ENCODE peak calls at places on chromosomes 7 and 10, in nine cellular contexts. X is ovary; A is CD8-positive, alpha-beta T cell; G is lung; R is cardiac muscle cell; P is HCT116; I is iPS DF 6.9; C is IMR-90; H is effector memory CD4-positive, alpha-beta T cell. Q is an unnamed sample.

GRCh38 chr7:131945313-131945831 is 388.9 kb upstream of the PODXL start:
- DNase-seq in X (peak; percentile 17), R (peak; percentile 86), G (no peak), I (peak; percentile 48), P (peak; percentile 15), H (no peak), C (peak; percentile 11), A (no peak), Q (peak; percentile 86)

GRCh38 chr10:108352771-108353170 is 1188.3 kb upstream of the SORCS1 start:
- DNase-seq in H (no peak), A (no peak), P (no peak), R (no peak), C (no peak), I (no peak), X (no peak), G (no peak), Q (no peak)

GRCh38 chr10:124049484-124049883 is 43.9 kb downstream of the CHST15 start:
- DNase-seq in I (no peak), R (no peak), C (no peak), G (no peak), A (no peak), P (peak; percentile 54), X (no peak), H (no peak), Q (no peak)

GRCh38 chr10:101968910-101969321 is 87.1 kb downstream of the ARMH3 start:
- DNase-seq in A (no peak), R (no peak), I (no peak), H (no peak), X (no peak), C (no peak), G (no peak), P (no peak), Q (no peak)

GRCh38 chr7:36280840-36281812 is 108.5 kb upstream of the ANLN start:
- DNase-seq in R (peak; percentile 45), P (peak; percentile 34), I (no peak), H (no peak), X (peak; percentile 67), A (no peak), G (no peak), C (peak; percentile 90), Q (no peak)

GRCh38 chr10:107163086-107163880 is 1.2 kb downstream of the SORCS1 start:
- DNase-seq in R (peak; percentile 55), H (no peak), I (no peak), A (no peak), P (no peak), C (no peak), X (no peak), G (no peak), Q (no peak)

GRCh38 chr10:127068485-127068884 is 127.9 kb downstream of the INSYN2A start:
- DNase-seq in X (no peak), R (no peak), G (no peak), I (no peak), P (no peak), H (no peak), C (no peak), A (no peak), Q (no peak)

GRCh38 chr10:90227259-90227658 is 525.9 kb downstream of the KIF20B start:
- DNase-seq in X (no peak), R (no peak), G (no peak), C (peak; percentile 34), A (no peak), H (no peak), I (no peak), P (peak; percentile 99), Q (no peak)

GRCh38 chr7:158432369-158433270 is 155.0 kb downstream of the PTPRN2 start:
- DNase-seq in I (no peak), R (no peak), A (no peak), H (no peak), G (peak; percentile 72), X (no peak), C (no peak), P (no peak), Q (no peak)

GRCh38 chr10:89518108-89518507 is 17.3 kb downstream of the SLC16A12 start:
- DNase-seq in A (no peak), X (no peak), H (no peak), I (no peak), G (no peak), R (no peak), C (no peak), P (no peak), Q (peak; percentile 33)

DNA sequence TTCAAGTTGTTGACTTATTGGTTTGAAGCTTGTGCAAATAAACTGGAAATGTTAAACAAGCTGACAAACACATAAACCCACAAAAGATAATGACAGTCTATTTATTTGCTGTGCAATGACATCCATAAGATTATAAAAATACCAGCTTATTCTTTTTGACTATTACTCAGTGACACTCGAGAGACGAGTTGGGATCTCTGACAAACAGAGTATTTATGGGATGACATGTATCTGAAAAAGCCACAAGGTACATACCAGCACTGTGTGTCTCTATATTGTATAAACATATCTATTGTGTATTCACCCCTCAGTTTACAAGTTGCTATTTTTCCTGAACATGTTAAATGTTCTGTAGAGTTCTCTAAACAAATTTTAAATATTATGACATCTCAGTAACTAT is 88.9 kb downstream of the CHRM2 start:
- DNase-seq in G (no peak), H (no peak), A (no peak), C (peak; percentile 43), R (no peak), I (no peak), P (no peak), X (no peak), Q (no peak)
- H3K4me1 ChIP-seq in G (peaks cover 5% of the 10 kb centered on the region), H (no peaks in the 10 kb centered on the region), A (no peaks in the 10 kb centered on the region), C (peaks cover 22% of the 10 kb centered on the region), R (peaks cover 7% of the 10 kb centered on the region), I (no peaks in the 10 kb centered on the region), P (no peaks in the 10 kb centered on the region), X (no peaks in the 10 kb centered on the region), Q (no peaks in the 10 kb centered on the region)

GRCh38 chr10:48811917-48812316 is 127.2 kb downstream of the WDFY4 start:
- DNase-seq in X (no peak), I (no peak), A (no peak), P (no peak), C (no peak), R (no peak), H (no peak), G (no peak), Q (no peak)
- H3K4me3 ChIP-seq in X (no peak overlapping the region), I (no peak overlapping the region), A (no peak overlapping the region), P (no peak overlapping the region), C (no peak overlapping the region), R (no peak overlapping the region), H (no peak overlapping the region), G (no peak overlapping the region), Q (no peak overlapping the region)

DNA sequence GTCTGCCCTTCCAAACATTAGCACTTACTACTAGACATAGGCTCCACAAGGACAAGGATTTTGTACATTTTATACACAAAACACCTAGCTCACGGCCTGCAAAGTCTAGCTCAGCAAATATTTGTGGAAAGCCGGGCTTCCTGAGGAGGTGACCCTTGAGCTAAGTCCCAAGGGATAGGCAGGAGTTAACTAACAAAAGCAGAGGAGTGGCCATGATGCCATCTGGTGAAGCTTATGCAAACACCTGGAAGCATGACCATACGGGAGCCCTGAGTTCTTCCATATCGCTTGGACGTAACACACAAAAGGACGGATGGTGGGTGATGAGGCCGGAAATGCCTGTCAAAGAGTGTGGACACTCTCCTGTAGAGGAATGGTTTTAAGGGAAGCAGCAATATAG is 25.9 kb upstream of the YAE1 start:
- DNase-seq in X (no peak), C (no peak), A (no peak), I (no peak), G (no peak), H (no peak), P (no peak), R (no peak), Q (no peak)
- H3K36me3 ChIP-seq in X (no peaks in the 10 kb centered on the region), C (no peaks in the 10 kb centered on the region), A (no peaks in the 10 kb centered on the region), I (no peaks in the 10 kb centered on the region), G (no peaks in the 10 kb centered on the region), H (no peaks in the 10 kb centered on the region), P (no peaks in the 10 kb centered on the region), R (no peaks in the 10 kb centered on the region), Q (no peaks in the 10 kb centered on the region)

DNA sequence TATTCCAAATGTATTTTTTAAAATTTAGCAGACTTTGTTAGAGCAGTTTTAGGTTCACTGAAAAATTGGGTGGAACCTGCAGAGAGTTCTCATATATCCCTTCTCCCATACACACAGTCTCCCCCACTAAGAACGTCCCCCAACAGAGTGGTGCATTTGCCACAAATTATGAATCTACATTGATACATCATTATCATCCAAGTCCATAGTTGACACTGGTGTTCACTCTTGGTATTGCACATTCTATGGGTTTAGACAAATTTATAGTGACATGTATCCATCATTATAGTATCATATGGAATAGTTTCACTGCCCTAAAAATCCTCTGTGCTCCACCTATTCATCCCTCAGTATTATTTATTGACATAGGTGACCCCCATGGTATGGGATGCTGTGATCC is 97.3 kb upstream of the AFAP1L2 start:
- DNase-seq in C (no peak), I (no peak), G (no peak), A (no peak), P (no peak), H (no peak), R (no peak), X (no peak), Q (no peak)
- H3K4me1 ChIP-seq in C (peaks cover 2% of the 10 kb centered on the region), I (peaks cover 4% of the 10 kb centered on the region), G (peaks cover 3% of the 10 kb centered on the region), A (peaks cover 96% of the 10 kb centered on the region), P (peaks cover 15% of the 10 kb centered on the region), H (peaks cover 32% of the 10 kb centered on the region), R (peaks cover 16% of the 10 kb centered on the region), X (peaks cover 28% of the 10 kb centered on the region), Q (peaks cover 13% of the 10 kb centered on the region)

DNA sequence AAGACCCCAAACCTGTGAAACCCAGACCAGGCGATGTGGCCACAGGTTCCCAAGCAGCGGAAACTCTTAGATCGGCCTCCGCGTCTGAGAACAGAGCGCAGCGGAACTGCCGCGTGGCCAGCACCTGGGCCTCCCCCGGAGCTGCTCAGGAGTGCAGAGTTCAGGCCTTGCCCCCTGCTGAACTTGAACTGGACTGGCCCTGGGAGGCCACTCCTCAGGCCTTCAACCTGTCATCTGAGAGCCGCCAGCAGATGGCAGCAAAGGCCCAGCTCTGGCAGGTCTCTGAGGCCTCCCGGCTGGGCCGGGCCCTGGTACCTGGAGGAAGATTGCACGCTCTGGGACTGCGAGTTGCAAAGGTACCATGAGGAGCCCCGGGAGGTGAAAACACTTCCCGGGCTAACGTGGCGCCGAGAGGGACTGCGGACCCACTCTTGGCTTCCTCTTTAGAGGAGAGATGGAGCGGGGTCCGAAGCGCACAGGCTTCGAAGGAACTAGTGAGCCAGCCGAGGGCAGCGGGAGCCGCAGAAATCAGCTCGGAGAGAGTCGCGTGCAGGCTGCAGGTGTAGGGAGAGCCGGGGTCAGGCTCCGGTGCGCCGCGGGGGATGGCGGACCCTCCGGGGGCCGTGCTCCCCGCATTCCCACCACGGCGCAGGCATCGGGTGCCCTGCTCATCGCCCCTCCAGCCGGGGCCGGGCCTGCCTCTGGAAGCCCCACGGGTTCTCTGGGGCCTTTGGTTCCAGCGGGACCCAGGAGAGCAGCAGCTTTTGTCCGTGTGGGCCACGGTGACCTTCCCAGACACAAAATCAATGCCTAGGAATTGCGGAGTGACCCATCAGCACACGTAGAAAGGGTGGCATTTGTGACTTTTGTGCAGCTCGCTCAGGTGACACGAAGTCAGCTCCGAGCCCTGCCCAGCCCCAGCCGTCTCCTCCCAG is 89.0 kb downstream of the PAXIP1 start:
- DNase-seq in X (peak; percentile 74), G (peak; percentile 89), P (peak; percentile 53), C (peak; percentile 51), A (peak; percentile 77), H (peak; percentile 69), R (peak; percentile 87), I (peak; percentile 73), Q (peak; percentile 100)
- H3K4me3 ChIP-seq in X (no peak overlapping the region), G (no peak overlapping the region), P (no peak overlapping the region), C (no peak overlapping the region), A (peak overlapping the region; percentile 34), H (peak overlapping the region; percentile 45), R (no peak overlapping the region), I (no peak overlapping the region), Q (no peak overlapping the region)

Q was measured in pancreas.